ENCODE peak calls at places on chromosomes 13 and 19, in five cellular contexts. I, F, C, Q and L are unnamed samples.

GRCh38 chr13:94548382-94549240 is 47.3 kb downstream of the TGDS start:
- DNase-seq in I (peak), F (no peak), C (peak), Q (no peak), L (no peak)

GRCh38 chr13:48266967-48267639 is 34.1 kb downstream of the ITM2B start:
- DNase-seq in I (no peak), F (no peak), C (no peak), Q (no peak), L (no peak)

GRCh38 chr13:19591864-19592263 is 30.5 kb upstream of the TPTE2 start:
- DNase-seq in I (no peak), F (no peak), C (no peak), Q (no peak), L (no peak)

GRCh38 chr19:48290341-48290922 is 20.6 kb downstream of the ZNF114 start:
- DNase-seq in I (no peak), F (no peak), C (peak), Q (no peak), L (no peak)

GRCh38 chr19:13884726-13885591 is 8.0 kb downstream of the NANOS3 start:
- DNase-seq in I (no peak), F (no peak), C (peak), Q (no peak), L (no peak)

GRCh38 chr19:10193666-10194499 is 870 bp downstream of the DNMT1 start:
- DNase-seq in I (peak), F (no peak), C (no peak), Q (no peak), L (peak)

GRCh38 chr19:4676955-4677731 is 7.0 kb upstream of the MYDGF start:
- DNase-seq in I (no peak), F (no peak), C (no peak), Q (no peak), L (no peak)

GRCh38 chr19:34676697-34677385 is at the start of gene SCGB2B2:
- DNase-seq in I (no peak), F (no peak), C (peak), Q (no peak), L (no peak)

GRCh38 chr13:51258612-51259358 is 36.6 kb downstream of the FAM124A start:
- DNase-seq in I (no peak), F (no peak), C (no peak), Q (no peak), L (no peak)

GRCh38 chr13:35888327-35888940 is 242.7 kb downstream of the DCLK1 start:
- DNase-seq in I (no peak), F (no peak), C (no peak), Q (no peak), L (no peak)

GRCh38 chr13:99218969-99219368 is 18.3 kb downstream of the UBAC2 start:
- DNase-seq in I (no peak), F (no peak), C (no peak), Q (no peak), L (peak)

GRCh38 chr19:33392341-33393285 is 19.1 kb downstream of the CEBPG start:
- DNase-seq in I (no peak), F (no peak), C (no peak), Q (no peak), L (no peak)

GRCh38 chr19:4976412-4977298 is 7.7 kb downstream of the KDM4B start:
- DNase-seq in I (peak), F (peak), C (peak), Q (peak), L (no peak)

GRCh38 chr19:35521124-35521743 is 6.9 kb downstream of the SBSN start:
- DNase-seq in I (no peak), F (no peak), C (no peak), Q (no peak), L (no peak)

GRCh38 chr13:69319659-69320058 is 788.0 kb upstream of the ATXN8OS start:
- DNase-seq in I (no peak), F (no peak), C (no peak), Q (no peak), L (no peak)

GRCh38 chr13:102654786-102655185 is 40.1 kb downstream of the METTL21C start:
- DNase-seq in I (no peak), F (no peak), C (no peak), Q (no peak), L (no peak)

GRCh38 chr13:97367427-97367826 is 66.5 kb upstream of the RAP2A start:
- DNase-seq in I (no peak), F (peak), C (peak), Q (no peak), L (no peak)